ENCODE peak calls at places on chromosomes 12 and 14, in eight cellular contexts. U, L, W, S, Q, N, D and M are unnamed samples.

GRCh38 chr14:68548194-68549056 is 244.4 kb downstream of the ZFP36L1 start:
- DNase-seq in D (peak), N (no peak), U (no peak), Q (peak), S (no peak), W (no peak), L (peak), M (no peak)

GRCh38 chr12:48105321-48105866 is 485 bp downstream of the SENP1 start:
- DNase-seq in Q (peak), W (peak), S (no peak), D (no peak), N (peak), L (no peak), U (no peak), M (peak)

GRCh38 chr14:90815817-90816662 is at the start of gene TTC7B:
- DNase-seq in N (peak), U (peak), D (peak), Q (no peak), W (no peak), L (no peak), S (peak), M (no peak)

GRCh38 chr14:23357261-23357660 is 4.6 kb upstream of the SLC22A17 start:
- DNase-seq in W (no peak), D (no peak), Q (no peak), N (no peak), L (no peak), U (no peak), S (no peak), M (no peak)

GRCh38 chr14:50335389-50335788 is 23.3 kb downstream of the DMAC2L start:
- DNase-seq in D (no peak), W (peak), S (peak), N (no peak), Q (no peak), L (peak), U (peak), M (no peak)

GRCh38 chr12:55074771-55075170 is 51.4 kb upstream of the OR9K2 start:
- DNase-seq in L (no peak), W (peak), N (no peak), S (no peak), Q (no peak), D (no peak), U (no peak), M (no peak)

GRCh38 chr14:100566586-100566985 is 20.6 kb downstream of the BEGAIN start:
- DNase-seq in D (no peak), L (no peak), N (no peak), W (no peak), Q (no peak), S (no peak), U (no peak), M (no peak)

GRCh38 chr12:57904848-57905811 is 36.2 kb upstream of the ATP23 start:
- DNase-seq in N (peak), Q (peak), L (peak), S (peak), D (peak), U (peak), W (peak), M (peak)

GRCh38 chr12:72570601-72571000 is 298.4 kb downstream of the TRHDE start:
- DNase-seq in W (no peak), N (no peak), D (no peak), S (peak), U (peak), Q (no peak), L (no peak), M (peak)

GRCh38 chr12:41514907-41515306 is 326.8 kb downstream of the PDZRN4 start:
- DNase-seq in S (peak), Q (no peak), U (peak), W (no peak), D (no peak), L (no peak), N (no peak), M (no peak)

GRCh38 chr14:68794130-68794855 is 1.4 kb upstream of the ZFP36L1 start:
- DNase-seq in D (peak), N (peak), L (peak), U (peak), W (peak), S (peak), Q (peak), M (no peak)

GRCh38 chr14:101019541-101019940 is 116.0 kb upstream of the RTL1 start:
- DNase-seq in W (no peak), U (peak), Q (peak), D (no peak), L (peak), N (no peak), S (no peak), M (no peak)

GRCh38 chr14:24806061-24806678 is 172.2 kb upstream of the GZMB start:
- DNase-seq in S (peak), Q (no peak), U (peak), L (peak), D (peak), N (peak), W (peak), M (peak)

GRCh38 chr12:124842073-124842749 is 21.5 kb downstream of the SCARB1 start:
- DNase-seq in D (no peak), S (no peak), N (no peak), U (no peak), W (no peak), L (no peak), Q (no peak), M (no peak)

GRCh38 chr12:68559246-68559645 is 51.5 kb upstream of the RAP1B start:
- DNase-seq in N (no peak), S (no peak), L (no peak), U (no peak), D (no peak), W (peak), Q (no peak), M (no peak)

GRCh38 chr12:114045333-114045732 is 79.2 kb upstream of the RBM19 start:
- DNase-seq in D (no peak), W (no peak), U (no peak), S (no peak), Q (no peak), N (no peak), L (no peak), M (no peak)

GRCh38 chr14:59037086-59037485 is 151.4 kb upstream of the DAAM1 start:
- DNase-seq in S (no peak), N (no peak), Q (no peak), L (no peak), U (no peak), D (no peak), W (no peak), M (no peak)

GRCh38 chr14:92922883-92923743 is at the start of gene CHGA:
- DNase-seq in U (peak), Q (peak), L (no peak), W (peak), N (peak), S (peak), D (peak), M (no peak)

GRCh38 chr12:15728118-15728598 is 61.0 kb downstream of the EPS8 start:
- DNase-seq in L (no peak), W (peak), Q (no peak), D (peak), U (no peak), S (no peak), N (no peak), M (no peak)

GRCh38 chr14:34051966-34052657 is 101.2 kb upstream of the EGLN3 start:
- DNase-seq in S (no peak), U (no peak), Q (no peak), L (no peak), N (no peak), W (no peak), D (peak), M (peak)

GRCh38 chr14:75539562-75540478 is 17.6 kb downstream of the BATF start:
- DNase-seq in N (no peak), L (no peak), W (no peak), Q (no peak), D (no peak), S (no peak), U (no peak), M (no peak)

GRCh38 chr12:110370732-110371141 is 32.8 kb downstream of the ANAPC7 start:
- DNase-seq in N (no peak), L (no peak), U (no peak), S (no peak), W (no peak), Q (no peak), D (no peak), M (no peak)

GRCh38 chr14:99326041-99326710 is 54.2 kb upstream of the BCL11B start:
- DNase-seq in W (no peak), L (no peak), Q (peak), D (no peak), N (no peak), U (no peak), S (no peak), M (no peak)

GRCh38 chr12:3032770-3033537 is 44.2 kb upstream of the TSPAN9 start:
- DNase-seq in U (no peak), Q (no peak), D (no peak), W (peak), S (peak), N (no peak), L (no peak), M (no peak)

GRCh38 chr14:80522936-80523335 is 311.6 kb upstream of the DIO2 start:
- DNase-seq in D (no peak), L (no peak), U (no peak), N (no peak), W (peak), Q (no peak), S (no peak), M (no peak)

GRCh38 chr12:63805704-63806672 is 26.3 kb downstream of the RXYLT1 start:
- DNase-seq in N (no peak), S (no peak), W (no peak), Q (no peak), L (no peak), U (no peak), D (no peak), M (no peak)

GRCh38 chr14:81681466-81681865 is 147.8 kb upstream of the SEL1L start:
- DNase-seq in N (no peak), D (no peak), Q (no peak), W (no peak), U (no peak), L (no peak), S (no peak), M (no peak)

GRCh38 chr12:104177336-104177662 is 38.3 kb upstream of the TXNRD1 start:
- DNase-seq in U (no peak), D (no peak), N (no peak), Q (no peak), W (no peak), L (no peak), S (no peak), M (no peak)

GRCh38 chr14:27845241-27845850 is 921.2 kb upstream of the FOXG1 start:
- DNase-seq in U (peak), D (no peak), W (no peak), S (no peak), L (no peak), Q (peak), N (no peak), M (no peak)

GRCh38 chr14:61186793-61187641 is 94.1 kb downstream of the TMEM30B start:
- DNase-seq in U (no peak), W (peak), S (peak), L (no peak), D (no peak), N (no peak), Q (no peak), M (no peak)

GRCh38 chr12:124512667-124513296 is 54.6 kb downstream of the NCOR2 start:
- DNase-seq in L (peak), U (peak), S (peak), W (peak), D (peak), N (no peak), Q (no peak), M (no peak)

GRCh38 chr14:37230551-37231194 is 32.9 kb downstream of the MIPOL1 start:
- DNase-seq in N (peak), S (peak), D (peak), U (no peak), L (no peak), Q (no peak), W (peak), M (peak)

GRCh38 chr14:67853207-67853606 is 33.6 kb downstream of the RAD51B start:
- DNase-seq in S (no peak), D (no peak), Q (no peak), U (no peak), N (no peak), L (no peak), W (no peak), M (no peak)

GRCh38 chr14:105952222-105952621 is 425.8 kb downstream of the TMEM121 start:
- DNase-seq in S (no peak), W (no peak), N (no peak), U (no peak), L (no peak), D (no peak), Q (no peak), M (no peak)

GRCh38 chr12:1796515-1797010 is 23.8 kb upstream of the LRTM2 start:
- DNase-seq in D (no peak), U (no peak), N (peak), W (peak), S (no peak), L (no peak), Q (no peak), M (no peak)

GRCh38 chr12:47995976-47996375 is 8.3 kb downstream of the COL2A1 start:
- DNase-seq in N (no peak), D (no peak), S (no peak), Q (no peak), L (no peak), U (no peak), W (peak), M (no peak)

GRCh38 chr12:45730842-45731336 is 1.4 kb downstream of the ARID2 start:
- DNase-seq in L (no peak), U (no peak), D (no peak), Q (no peak), W (peak), N (peak), S (peak), M (peak)

GRCh38 chr14:95862243-95862642 is 14.4 kb upstream of the TUNAR start:
- DNase-seq in S (peak), Q (no peak), W (no peak), L (no peak), N (no peak), U (no peak), D (no peak), M (no peak)

GRCh38 chr12:17266856-17267255 is 660.9 kb upstream of the LMO3 start:
- DNase-seq in Q (no peak), N (no peak), U (no peak), S (no peak), D (no peak), L (no peak), W (no peak), M (no peak)